ENCODE peak calls at places on chromosomes 4 and X, in six cellular contexts. One of them, this sample, is unnamed. For H3K4me1, the result is how much of the 10 kb centered on the place peaks cover.

GRCh38 chrX:154294791-154295580 is at the start of gene TEX28:
- DNase-seq in BE2C: no peak
- DNase-seq in neuronal stem cell: no peak
- DNase-seq in mucosa of descending colon: no peak
- DNase-seq in hepatocyte: no peak
- DNase-seq in sigmoid colon: no peak
- DNase-seq in this sample: no peak

GRCh38 chrX:21943460-21944135 is 3.1 kb downstream of the SMS start:
- DNase-seq in BE2C: no peak
- DNase-seq in neuronal stem cell: no peak
- DNase-seq in mucosa of descending colon: no peak
- DNase-seq in hepatocyte: no peak
- DNase-seq in sigmoid colon: no peak
- DNase-seq in this sample: peak

GRCh38 chr4:77152421-77152820 is 4.6 kb upstream of the CCNG2 start:
- DNase-seq in BE2C: no peak
- DNase-seq in neuronal stem cell: no peak
- DNase-seq in mucosa of descending colon: no peak
- DNase-seq in hepatocyte: peak
- DNase-seq in sigmoid colon: no peak
- DNase-seq in this sample: peak

GRCh38 chr4:14254252-14254651 is 626.7 kb upstream of the BOD1L1 start:
- DNase-seq in BE2C: peak
- DNase-seq in neuronal stem cell: no peak
- DNase-seq in mucosa of descending colon: peak
- DNase-seq in hepatocyte: peak
- DNase-seq in sigmoid colon: no peak
- DNase-seq in this sample: peak

GRCh38 chrX:136694491-136695087 is 46.6 kb downstream of the CD40LG start:
- DNase-seq in BE2C: peak
- DNase-seq in neuronal stem cell: peak
- DNase-seq in mucosa of descending colon: no peak
- DNase-seq in hepatocyte: peak
- DNase-seq in sigmoid colon: no peak
- DNase-seq in this sample: peak

GRCh38 chr4:22458112-22458511 is 57.8 kb downstream of the ADGRA3 start:
- DNase-seq in BE2C: peak
- DNase-seq in neuronal stem cell: no peak
- DNase-seq in mucosa of descending colon: no peak
- DNase-seq in hepatocyte: peak
- DNase-seq in sigmoid colon: no peak
- DNase-seq in this sample: no peak

GRCh38 chrX:19886888-19887531 is 390 bp downstream of the SH3KBP1 start:
- DNase-seq in BE2C: no peak
- DNase-seq in neuronal stem cell: no peak
- DNase-seq in mucosa of descending colon: no peak
- DNase-seq in hepatocyte: no peak
- DNase-seq in sigmoid colon: no peak
- DNase-seq in this sample: peak

GRCh38 chrX:1686642-1687041 is 71.8 kb downstream of the ASMT start:
- DNase-seq in BE2C: no peak
- DNase-seq in neuronal stem cell: no peak
- DNase-seq in mucosa of descending colon: no peak
- DNase-seq in hepatocyte: no peak
- DNase-seq in sigmoid colon: no peak
- DNase-seq in this sample: no peak

GRCh38 chr4:126899382-126899801 is 733.4 kb upstream of the INTU start:
- DNase-seq in BE2C: no peak
- DNase-seq in neuronal stem cell: no peak
- DNase-seq in mucosa of descending colon: no peak
- DNase-seq in hepatocyte: no peak
- DNase-seq in sigmoid colon: no peak
- DNase-seq in this sample: no peak

GRCh38 chrX:109843963-109844751 is 111.1 kb upstream of the ACSL4 start:
- DNase-seq in BE2C: peak
- DNase-seq in neuronal stem cell: no peak
- DNase-seq in mucosa of descending colon: no peak
- DNase-seq in hepatocyte: no peak
- DNase-seq in sigmoid colon: no peak
- DNase-seq in this sample: no peak

DNA sequence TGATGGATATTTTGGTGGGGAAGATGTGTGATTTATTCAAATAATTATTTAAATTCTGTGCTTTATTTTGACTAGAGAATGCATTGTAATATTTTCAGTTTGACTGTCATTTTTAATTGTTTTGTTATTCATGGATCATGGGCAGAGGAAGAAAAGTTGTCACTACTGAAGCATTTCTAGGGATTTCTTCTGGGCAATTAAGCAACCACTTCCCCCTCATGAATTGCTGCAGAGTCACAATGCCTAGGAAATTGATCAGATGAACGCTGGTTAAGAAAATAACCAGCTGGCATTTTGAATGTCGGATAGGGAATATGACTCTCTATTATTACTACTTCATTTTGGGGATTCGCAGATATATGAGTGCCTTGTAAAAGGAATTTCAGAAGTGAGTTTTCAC is 283.3 kb downstream of the IL15 start:
- DNase-seq in BE2C: no peak
- DNase-seq in neuronal stem cell: no peak
- DNase-seq in mucosa of descending colon: no peak
- DNase-seq in hepatocyte: no peak
- DNase-seq in sigmoid colon: no peak
- DNase-seq in this sample: no peak
- H3K4me1 ChIP-seq in BE2C: under half
- H3K4me1 ChIP-seq in neuronal stem cell: under half
- H3K4me1 ChIP-seq in mucosa of descending colon: under half
- H3K4me1 ChIP-seq in hepatocyte: under half
- H3K4me1 ChIP-seq in sigmoid colon: under half
- H3K4me1 ChIP-seq in this sample: under half

GRCh38 chr4:7806080-7806630 is 133.5 kb downstream of the AFAP1 start:
- DNase-seq in BE2C: no peak
- DNase-seq in neuronal stem cell: no peak
- DNase-seq in mucosa of descending colon: peak
- DNase-seq in hepatocyte: no peak
- DNase-seq in sigmoid colon: peak
- DNase-seq in this sample: peak
- H3K4me1 ChIP-seq in BE2C: under half
- H3K4me1 ChIP-seq in neuronal stem cell: under half
- H3K4me1 ChIP-seq in mucosa of descending colon: under half
- H3K4me1 ChIP-seq in hepatocyte: under half
- H3K4me1 ChIP-seq in sigmoid colon: under half
- H3K4me1 ChIP-seq in this sample: under half

GRCh38 chrX:65685112-65685511 is 17.7 kb downstream of the MSN start:
- DNase-seq in BE2C: no peak
- DNase-seq in neuronal stem cell: no peak
- DNase-seq in mucosa of descending colon: no peak
- DNase-seq in hepatocyte: no peak
- DNase-seq in sigmoid colon: no peak
- DNase-seq in this sample: no peak
- H3K4me1 ChIP-seq in BE2C: under half
- H3K4me1 ChIP-seq in neuronal stem cell: under half
- H3K4me1 ChIP-seq in mucosa of descending colon: under half
- H3K4me1 ChIP-seq in hepatocyte: under half
- H3K4me1 ChIP-seq in sigmoid colon: under half
- H3K4me1 ChIP-seq in this sample: under half

GRCh38 chr4:43330288-43330687 is 437.8 kb downstream of the GRXCR1 start:
- DNase-seq in BE2C: no peak
- DNase-seq in neuronal stem cell: no peak
- DNase-seq in mucosa of descending colon: no peak
- DNase-seq in hepatocyte: no peak
- DNase-seq in sigmoid colon: no peak
- DNase-seq in this sample: no peak

DNA sequence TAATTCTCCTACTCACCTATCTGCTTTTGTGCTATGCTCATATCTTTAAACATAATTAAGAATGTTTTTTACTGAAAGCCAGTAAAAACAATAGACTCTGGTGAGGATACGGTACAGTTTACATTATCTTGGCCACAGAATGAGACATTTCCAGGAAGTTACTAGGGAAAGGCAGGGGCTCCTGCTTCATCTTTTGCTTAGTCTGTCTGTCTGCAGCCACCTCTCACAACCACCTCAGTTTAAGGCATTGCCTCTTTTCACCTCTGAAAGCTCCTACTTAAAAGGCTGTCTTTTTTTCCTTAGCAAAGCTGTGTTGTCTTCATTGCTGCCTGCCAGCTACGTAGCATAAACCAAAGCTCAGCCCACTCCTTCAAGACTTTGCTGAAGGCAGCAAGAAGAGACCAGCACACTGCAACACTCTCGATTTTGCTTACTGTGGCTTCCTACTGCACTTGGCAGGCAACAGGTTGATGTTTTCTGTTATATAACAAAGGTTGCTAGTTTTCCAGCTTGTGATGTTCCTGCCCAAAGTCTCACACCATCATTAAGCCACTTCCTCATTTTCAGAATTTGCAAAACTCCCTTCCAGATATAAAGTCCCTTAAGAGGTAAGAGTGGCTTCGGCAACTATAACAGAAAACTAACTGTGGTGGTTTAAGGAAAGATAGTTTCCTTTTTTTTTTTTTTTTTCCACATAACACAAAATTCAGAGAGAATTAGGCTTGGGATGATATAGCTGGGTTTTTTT is 432.9 kb downstream of the GRXCR1 start:
- DNase-seq in BE2C: no peak
- DNase-seq in neuronal stem cell: no peak
- DNase-seq in mucosa of descending colon: no peak
- DNase-seq in hepatocyte: no peak
- DNase-seq in sigmoid colon: no peak
- DNase-seq in this sample: no peak
- H3K4me1 ChIP-seq in BE2C: under half
- H3K4me1 ChIP-seq in neuronal stem cell: under half
- H3K4me1 ChIP-seq in mucosa of descending colon: under half
- H3K4me1 ChIP-seq in hepatocyte: under half
- H3K4me1 ChIP-seq in sigmoid colon: under half
- H3K4me1 ChIP-seq in this sample: under half

GRCh38 chr4:7844247-7844991 is 95.2 kb downstream of the AFAP1 start:
- DNase-seq in BE2C: peak
- DNase-seq in neuronal stem cell: peak
- DNase-seq in mucosa of descending colon: peak
- DNase-seq in hepatocyte: peak
- DNase-seq in sigmoid colon: peak
- DNase-seq in this sample: peak
- H3K4me1 ChIP-seq in BE2C: under half
- H3K4me1 ChIP-seq in neuronal stem cell: under half
- H3K4me1 ChIP-seq in mucosa of descending colon: under half
- H3K4me1 ChIP-seq in hepatocyte: under half
- H3K4me1 ChIP-seq in sigmoid colon: under half
- H3K4me1 ChIP-seq in this sample: under half

DNA sequence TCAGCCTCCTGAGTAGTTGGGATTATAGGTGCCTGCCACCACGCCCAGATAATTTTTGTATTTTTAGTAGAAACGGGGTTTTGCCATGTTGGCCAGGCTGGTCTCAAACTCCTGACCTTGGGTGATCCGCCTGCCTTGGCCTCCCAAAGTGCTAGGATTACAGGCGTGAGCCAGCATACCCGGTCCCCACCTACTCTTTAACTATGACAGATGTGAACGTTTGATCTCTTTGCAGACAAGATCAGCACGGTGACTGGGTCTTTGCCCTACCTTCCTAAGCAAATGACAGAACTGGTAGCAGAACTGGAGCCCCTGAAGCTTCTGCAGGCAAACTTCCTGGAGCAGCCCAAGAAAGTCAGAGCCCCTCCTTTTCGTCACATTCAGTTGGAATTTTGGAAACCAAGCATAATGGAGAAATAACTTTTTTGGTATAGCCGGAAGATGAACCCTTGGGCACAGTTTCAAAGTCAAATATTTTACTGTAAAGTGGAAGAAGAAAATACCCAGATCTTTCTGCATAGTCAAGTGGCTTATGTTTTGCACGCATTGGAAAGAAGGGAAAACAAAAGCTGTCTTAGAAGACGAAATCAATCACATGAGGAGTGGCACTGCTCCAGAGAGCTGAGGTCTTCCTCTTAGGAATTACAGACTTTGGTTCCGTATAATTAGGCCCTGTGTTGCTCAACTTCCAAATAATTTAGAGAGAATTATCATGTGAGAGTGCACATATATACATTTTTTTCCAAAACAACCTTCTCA is 90.6 kb downstream of the SORBS2 start:
- DNase-seq in BE2C: no peak
- DNase-seq in neuronal stem cell: no peak
- DNase-seq in mucosa of descending colon: peak
- DNase-seq in hepatocyte: peak
- DNase-seq in sigmoid colon: no peak
- DNase-seq in this sample: no peak
- H3K4me1 ChIP-seq in BE2C: under half
- H3K4me1 ChIP-seq in neuronal stem cell: under half
- H3K4me1 ChIP-seq in mucosa of descending colon: under half
- H3K4me1 ChIP-seq in hepatocyte: under half
- H3K4me1 ChIP-seq in sigmoid colon: under half
- H3K4me1 ChIP-seq in this sample: under half

GRCh38 chr4:87042221-87042620 is 107.4 kb downstream of the AFF1 start:
- DNase-seq in BE2C: no peak
- DNase-seq in neuronal stem cell: no peak
- DNase-seq in mucosa of descending colon: no peak
- DNase-seq in hepatocyte: no peak
- DNase-seq in sigmoid colon: no peak
- DNase-seq in this sample: no peak
- H3K4me1 ChIP-seq in BE2C: under half
- H3K4me1 ChIP-seq in neuronal stem cell: under half
- H3K4me1 ChIP-seq in mucosa of descending colon: under half
- H3K4me1 ChIP-seq in hepatocyte: under half
- H3K4me1 ChIP-seq in sigmoid colon: under half
- H3K4me1 ChIP-seq in this sample: under half

GRCh38 chr4:169341490-169341889 is 70.7 kb upstream of the SH3RF1 start:
- DNase-seq in BE2C: no peak
- DNase-seq in neuronal stem cell: no peak
- DNase-seq in mucosa of descending colon: no peak
- DNase-seq in hepatocyte: no peak
- DNase-seq in sigmoid colon: no peak
- DNase-seq in this sample: no peak
- H3K4me1 ChIP-seq in BE2C: under half
- H3K4me1 ChIP-seq in neuronal stem cell: under half
- H3K4me1 ChIP-seq in mucosa of descending colon: under half
- H3K4me1 ChIP-seq in hepatocyte: under half
- H3K4me1 ChIP-seq in sigmoid colon: under half
- H3K4me1 ChIP-seq in this sample: under half

This sample was measured in endodermal cell.